ENCODE peak calls at places on chromosomes 3 and 15, in five cellular contexts. A is Right ventricle myocardium superior, N is HEK293T, W is EL, M is NAMALWA. F is an unnamed sample.

GRCh38 chr3:169666079-169666436 is 2.5 kb upstream of the MECOM start:
- DNase-seq in A (no peak), N (no peak), W (no peak), M (no peak), F (no peak)

GRCh38 chr3:115862099-115862498 is 238.8 kb downstream of the GAP43 start:
- DNase-seq in A (no peak), N (no peak), W (no peak), M (no peak), F (no peak)

GRCh38 chr3:53255360-53255774 is 455 bp downstream of the TKT start:
- DNase-seq in A (peak; percentile 68), N (no peak), W (no peak), M (peak; percentile 37), F (peak; percentile 37)

GRCh38 chr15:26891448-26891881 is 24.6 kb downstream of the GABRA5 start:
- DNase-seq in A (peak; percentile 51), N (peak; percentile 35), W (peak; percentile 26), M (peak; percentile 90), F (no peak)

GRCh38 chr3:193805448-193805847 is 212.4 kb downstream of the OPA1 start:
- DNase-seq in A (peak; percentile 84), N (no peak), W (peak; percentile 63), M (no peak), F (peak; percentile 42)

GRCh38 chr3:50436063-50436674 is 67.3 kb downstream of the CACNA2D2 start:
- DNase-seq in A (peak; percentile 80), N (peak; percentile 85), W (peak; percentile 36), M (peak; percentile 58), F (peak; percentile 72)

GRCh38 chr15:52784799-52785671 is 5.1 kb downstream of the ONECUT1 start:
- DNase-seq in A (no peak), N (no peak), W (no peak), M (no peak), F (no peak)

GRCh38 chr3:13209334-13209733 is 136.1 kb upstream of the IQSEC1 start:
- DNase-seq in A (no peak), N (no peak), W (no peak), M (no peak), F (no peak)

GRCh38 chr15:51623386-51623938 is 891 bp upstream of the DMXL2 start:
- DNase-seq in A (no peak), N (no peak), W (no peak), M (peak; percentile 70), F (peak; percentile 67)

GRCh38 chr3:29591579-29591978 is 310.7 kb downstream of the RBMS3 start:
- DNase-seq in A (no peak), N (no peak), W (no peak), M (no peak), F (no peak)

GRCh38 chr3:50623840-50624474 is 7.0 kb downstream of the MAPKAPK3 start:
- DNase-seq in A (no peak), N (no peak), W (peak; percentile 28), M (no peak), F (no peak)

GRCh38 chr15:89828324-89829145 is 13.9 kb upstream of the ANPEP start:
- DNase-seq in A (peak; percentile 84), N (no peak), W (peak; percentile 79), M (no peak), F (peak; percentile 42)

GRCh38 chr15:70853270-70853854 is 595 bp downstream of the LARP6 start:
- DNase-seq in A (peak; percentile 58), N (peak; percentile 50), W (peak; percentile 67), M (no peak), F (peak; percentile 11)

GRCh38 chr15:42385980-42386695 is 26.8 kb downstream of the CAPN3 start:
- DNase-seq in A (no peak), N (no peak), W (no peak), M (no peak), F (no peak)

GRCh38 chr3:194003128-194004057 is 132.6 kb upstream of the HES1 start:
- DNase-seq in A (peak; percentile 93), N (peak; percentile 71), W (peak; percentile 93), M (no peak), F (peak; percentile 91)

GRCh38 chr15:45884289-45884688 is 249.5 kb downstream of the SQOR start:
- DNase-seq in A (no peak), N (no peak), W (no peak), M (no peak), F (no peak)

GRCh38 chr15:60620707-60621106 is 141.8 kb upstream of the ICE2 start:
- DNase-seq in A (peak; percentile 41), N (no peak), W (no peak), M (no peak), F (peak; percentile 26)

GRCh38 chr15:39976291-39977274 is 42.7 kb downstream of the EIF2AK4 start:
- DNase-seq in A (peak; percentile 79), N (peak; percentile 33), W (peak; percentile 74), M (no peak), F (peak; percentile 51)

GRCh38 chr15:31977812-31978662 is 52.3 kb upstream of the CHRNA7 start:
- DNase-seq in A (peak; percentile 68), N (peak; percentile 67), W (peak; percentile 17), M (peak; percentile 62), F (peak; percentile 69)

GRCh38 chr3:114121996-114122709 is 56.7 kb downstream of the DRD3 start:
- DNase-seq in A (no peak), N (no peak), W (peak; percentile 44), M (no peak), F (no peak)

GRCh38 chr3:115790759-115791158 is 167.4 kb downstream of the GAP43 start:
- DNase-seq in A (no peak), N (peak; percentile 37), W (peak; percentile 95), M (no peak), F (no peak)

GRCh38 chr3:48347500-48347899 is 14.0 kb upstream of the SPINK8 start:
- DNase-seq in A (no peak), N (no peak), W (peak; percentile 52), M (no peak), F (no peak)

GRCh38 chr3:128080323-128080898 is 28.2 kb downstream of the SEC61A1 start:
- DNase-seq in A (no peak), N (no peak), W (peak; percentile 97), M (no peak), F (no peak)